ENCODE peak calls at places on chromosome 16, in four cellular contexts. I is suprapubic skin, C is sigmoid colon, W is right lobe of liver. K is an unnamed sample.

GRCh38 chr16:23362460-23363317 is 60.6 kb downstream of the SCNN1B start:
- DNase-seq in I (peak; percentile 76), C (peak; percentile 86), W (no peak), K (peak; percentile 6)

GRCh38 chr16:62225675-62226074 is 189.4 kb upstream of the CDH8 start:
- DNase-seq in I (peak; percentile 71), C (no peak), W (peak; percentile 79), K (peak; percentile 15)

GRCh38 chr16:23132921-23133532 is 16.2 kb downstream of the USP31 start:
- DNase-seq in I (no peak), C (peak; percentile 71), W (no peak), K (no peak)

GRCh38 chr16:46801428-46802049 is 29.4 kb downstream of the C16orf87 start:
- DNase-seq in I (no peak), C (no peak), W (no peak), K (no peak)

GRCh38 chr16:51591480-51591879 is 440.4 kb upstream of the SALL1 start:
- DNase-seq in I (no peak), C (no peak), W (no peak), K (no peak)

GRCh38 chr16:22670551-22670970 is 143.4 kb upstream of the HS3ST2 start:
- DNase-seq in I (no peak), C (peak; percentile 65), W (no peak), K (no peak)

GRCh38 chr16:592518-593306 is 2.8 kb downstream of the RAB40C start:
- DNase-seq in I (peak; percentile 78), C (peak; percentile 77), W (peak; percentile 66), K (peak; percentile 50)

GRCh38 chr16:51365715-51366114 is 214.6 kb upstream of the SALL1 start:
- DNase-seq in I (no peak), C (no peak), W (peak; percentile 60), K (no peak)

GRCh38 chr16:84332975-84333684 is 35.2 kb upstream of the ATP2C2 start:
- DNase-seq in I (no peak), C (peak; percentile 39), W (no peak), K (no peak)

GRCh38 chr16:74637742-74638453 is 28.8 kb downstream of the RFWD3 start:
- DNase-seq in I (no peak), C (no peak), W (no peak), K (no peak)

GRCh38 chr16:62190426-62190825 is 154.2 kb upstream of the CDH8 start:
- DNase-seq in I (no peak), C (no peak), W (no peak), K (no peak)

GRCh38 chr16:87186440-87186839 is 130.8 kb downstream of the C16orf95 start:
- DNase-seq in I (no peak), C (no peak), W (no peak), K (no peak)

GRCh38 chr16:75264531-75264998 is 13.1 kb upstream of the BCAR1 start:
- DNase-seq in I (peak; percentile 68), C (peak; percentile 81), W (no peak), K (no peak)

GRCh38 chr16:76081936-76082335 is 195.3 kb upstream of the CNTNAP4 start:
- DNase-seq in I (no peak), C (no peak), W (no peak), K (no peak)

GRCh38 chr16:17346774-17347569 is 123.8 kb downstream of the XYLT1 start:
- DNase-seq in I (no peak), C (no peak), W (no peak), K (no peak)

GRCh38 chr16:58331024-58331707 is 36.3 kb upstream of the PRSS54 start:
- DNase-seq in I (no peak), C (no peak), W (no peak), K (no peak)

GRCh38 chr16:47262938-47263337 is 119.2 kb upstream of the NETO2 start:
- DNase-seq in I (no peak), C (no peak), W (no peak), K (no peak)

GRCh38 chr16:776824-777223 is 11.4 kb downstream of the RPUSD1 start:
- DNase-seq in I (no peak), C (no peak), W (no peak), K (no peak)

GRCh38 chr16:25066747-25067631 is 44.6 kb upstream of the LCMT1 start:
- DNase-seq in I (peak; percentile 89), C (peak; percentile 90), W (peak; percentile 90), K (peak; percentile 68)

GRCh38 chr16:46620265-46621005 is 744 bp downstream of the SHCBP1 start:
- DNase-seq in I (no peak), C (no peak), W (no peak), K (no peak)

GRCh38 chr16:54426550-54426843 is 139.9 kb upstream of the IRX3 start:
- DNase-seq in I (no peak), C (no peak), W (no peak), K (no peak)

GRCh38 chr16:15052747-15053476 is 3.0 kb downstream of the NTAN1 start:
- DNase-seq in I (no peak), C (no peak), W (no peak), K (no peak)

GRCh38 chr16:87132361-87133014 is 184.7 kb downstream of the C16orf95 start:
- DNase-seq in I (no peak), C (peak; percentile 62), W (no peak), K (peak; percentile 75)

GRCh38 chr16:23145608-23146007 is 3.6 kb downstream of the USP31 start:
- DNase-seq in I (no peak), C (no peak), W (no peak), K (no peak)

GRCh38 chr16:166375-167116 is 768 bp downstream of the HBM start:
- DNase-seq in I (no peak), C (no peak), W (no peak), K (no peak)

GRCh38 chr16:30724641-30725464 is 23.4 kb upstream of the PHKG2 start:
- DNase-seq in I (no peak), C (peak; percentile 69), W (peak; percentile 44), K (no peak)

GRCh38 chr16:66414891-66415290 is 12.2 kb upstream of the BEAN1 start:
- DNase-seq in I (no peak), C (no peak), W (no peak), K (no peak)

GRCh38 chr16:79213214-79213613 is 387.3 kb downstream of the MAF start:
- DNase-seq in I (no peak), C (no peak), W (peak; percentile 25), K (no peak)

GRCh38 chr16:4512473-4512872 is 26.1 kb downstream of the CDIP1 start:
- DNase-seq in I (no peak), C (no peak), W (no peak), K (no peak)

GRCh38 chr16:84845496-84846002 is 25.8 kb downstream of the CRISPLD2 start:
- DNase-seq in I (no peak), C (no peak), W (no peak), K (no peak)

GRCh38 chr16:64983226-64983625 is 138.6 kb downstream of the CDH11 start:
- DNase-seq in I (no peak), C (no peak), W (no peak), K (no peak)

GRCh38 chr16:15783985-15784384 is 72.8 kb downstream of the MYH11 start:
- DNase-seq in I (no peak), C (no peak), W (no peak), K (no peak)

GRCh38 chr16:51577621-51578303 is 426.7 kb upstream of the SALL1 start:
- DNase-seq in I (no peak), C (no peak), W (no peak), K (no peak)

GRCh38 chr16:68445458-68445857 is 2.9 kb downstream of the SMPD3 start:
- DNase-seq in I (no peak), C (no peak), W (peak; percentile 33), K (peak; percentile 48)

GRCh38 chr16:17283022-17283421 is 187.7 kb downstream of the XYLT1 start:
- DNase-seq in I (no peak), C (no peak), W (no peak), K (no peak)

GRCh38 chr16:68538880-68539701 is at the start of gene ZFP90:
- DNase-seq in I (peak; percentile 87), C (peak; percentile 92), W (peak; percentile 90), K (peak; percentile 76)

DNA sequence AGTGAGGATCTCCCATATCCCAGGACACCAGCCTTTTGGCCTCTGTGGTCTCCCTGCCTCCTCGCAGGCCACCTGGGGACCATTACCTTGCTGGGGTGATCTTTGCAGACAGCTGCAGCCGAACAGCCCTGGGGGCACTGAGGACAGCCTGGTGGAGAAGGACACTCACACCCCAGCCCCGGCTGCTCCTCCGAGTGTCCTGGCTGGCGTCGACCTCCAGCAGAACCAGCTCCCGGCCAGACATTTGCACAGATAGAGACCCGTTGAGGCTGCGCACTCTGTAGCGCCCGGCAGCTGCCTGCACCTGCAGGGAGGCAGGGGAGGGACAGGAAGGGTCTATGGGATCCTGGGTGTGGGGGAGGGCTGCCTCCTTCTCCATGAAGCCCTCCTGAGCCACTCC is 90.3 kb downstream of the RMI2 start:
- DNase-seq in I (no peak), C (no peak), W (no peak), K (no peak)
- H3K27me3 ChIP-seq in I (no peaks in the 10 kb centered on the region), C (no peaks in the 10 kb centered on the region), W (no peaks in the 10 kb centered on the region), K (no peaks in the 10 kb centered on the region)

GRCh38 chr16:72093448-72094265 is at the start of the genes DHX38 and TXNL4B:
- DNase-seq in I (peak; percentile 96), C (peak; percentile 97), W (peak; percentile 92), K (peak; percentile 93)
- TF ChIP-seq POLR2A in I (peak; percentile 46), C (peak; percentile 74), W (peak; percentile 87), K (peak; percentile 85)

DNA sequence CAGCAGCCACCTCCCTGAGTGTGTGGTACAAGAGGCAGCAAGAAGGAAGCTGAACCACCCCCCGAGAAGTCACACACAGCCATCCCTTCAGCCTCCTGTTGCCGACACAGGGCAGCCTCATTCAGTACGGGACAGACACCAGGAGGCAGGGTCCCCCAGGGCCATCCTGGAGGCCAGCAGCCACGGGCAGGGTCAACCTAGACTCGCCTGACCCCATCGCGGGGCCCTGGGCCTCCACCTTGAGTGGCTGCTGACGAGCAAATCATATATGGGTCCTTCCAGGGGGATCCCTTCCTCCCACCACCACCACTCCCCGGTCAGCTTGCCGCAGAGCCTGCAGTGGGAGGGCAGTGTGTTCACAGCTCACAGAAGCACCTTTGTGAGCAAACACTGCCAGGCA is 5.7 kb upstream of the ACSF3 start:
- DNase-seq in I (no peak), C (no peak), W (no peak), K (no peak)
- H3K27me3 ChIP-seq in I (peaks cover 70% of the 10 kb centered on the region), C (peaks cover 42% of the 10 kb centered on the region), W (no peaks in the 10 kb centered on the region), K (peaks cover 49% of the 10 kb centered on the region)

GRCh38 chr16:27789150-27789549 is 239.2 kb downstream of the KATNIP start:
- DNase-seq in I (no peak), C (no peak), W (no peak), K (no peak)

GRCh38 chr16:27791404-27791719 is 241.4 kb downstream of the KATNIP start:
- DNase-seq in I (no peak), C (no peak), W (no peak), K (no peak)

GRCh38 chr16:27787661-27788060 is 237.7 kb downstream of the KATNIP start:
- DNase-seq in I (no peak), C (no peak), W (no peak), K (no peak)

GRCh38 chr16:27790546-27791403 is 240.8 kb downstream of the KATNIP start:
- DNase-seq in I (no peak), C (no peak), W (no peak), K (no peak)

DNA sequence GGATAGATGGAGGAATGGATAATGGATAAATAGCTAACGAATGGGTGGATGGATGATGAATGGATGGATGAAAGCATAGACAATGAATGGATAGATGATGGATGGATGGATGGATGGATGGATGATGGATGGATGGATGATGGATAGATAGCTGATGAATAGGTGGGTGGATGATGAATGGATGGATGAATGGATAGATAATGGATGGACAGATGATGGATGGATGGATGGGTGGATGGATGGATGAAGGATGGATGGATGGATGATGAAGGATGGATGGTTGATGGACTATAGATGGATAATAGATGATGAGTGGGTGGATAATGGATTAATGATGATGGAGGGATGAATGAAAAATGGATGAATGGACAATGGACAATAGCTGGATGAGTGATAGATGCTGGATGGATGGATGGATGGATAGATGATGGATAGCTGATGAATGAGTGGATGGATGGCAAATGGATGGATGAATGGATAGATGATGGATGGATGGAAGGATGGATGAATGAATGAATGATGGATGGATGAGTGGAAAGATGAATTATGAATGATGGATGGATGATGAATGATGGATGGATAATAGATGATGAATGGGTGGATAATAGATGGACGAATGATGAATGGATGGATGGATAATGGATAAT is 239.8 kb downstream of the KATNIP start:
- DNase-seq in I (no peak), C (no peak), W (no peak), K (no peak)
- TF ChIP-seq POLR2A in I (no peak), C (no peak), W (no peak), K (no peak)

K was measured in tibial nerve.